ENCODE peak calls at places on chromosomes 5 and 9, in ten cellular contexts. P is AG09309; F is pancreas; B is brain microvascular endothelial cell; S is A549; C is K562; H is CD8-positive, alpha-beta T cell; Y is fibroblast of lung; J is ovary; W is transverse colon. X is an unnamed sample.

GRCh38 chr9:121369595-121370265 is at the start of gene STOM:
- DNase-seq in P (peak; percentile 64), F (peak; percentile 86), B (peak; percentile 64), S (no peak), C (peak; percentile 10), H (peak; percentile 35), Y (peak; percentile 74), J (peak; percentile 86), W (peak; percentile 81), X (peak; percentile 96)

GRCh38 chr5:146342519-146342881 is 3.9 kb downstream of the POU4F3 start:
- DNase-seq in P (no peak), F (no peak), B (no peak), S (no peak), C (no peak), H (no peak), Y (no peak), J (no peak), W (no peak), X (no peak)

GRCh38 chr9:76438841-76439588 is 20.0 kb upstream of the GCNT1 start:
- DNase-seq in P (no peak), F (no peak), B (no peak), S (no peak), C (no peak), H (no peak), Y (peak; percentile 64), J (no peak), W (no peak), X (peak; percentile 56)

GRCh38 chr5:57137401-57137800 is 36.5 kb upstream of the GPBP1 start:
- DNase-seq in P (no peak), F (no peak), B (no peak), S (no peak), C (no peak), H (no peak), Y (no peak), J (no peak), W (no peak), X (no peak)

GRCh38 chr5:172322028-172322965 is 38.7 kb upstream of the UBTD2 start:
- DNase-seq in P (no peak), F (peak; percentile 38), B (no peak), S (no peak), C (no peak), H (no peak), Y (no peak), J (no peak), W (peak; percentile 14), X (peak; percentile 29)

GRCh38 chr5:122896598-122897282 is 51.3 kb downstream of the SNX24 start:
- DNase-seq in P (no peak), F (no peak), B (peak; percentile 18), S (peak; percentile 20), C (peak; percentile 30), H (no peak), Y (peak; percentile 20), J (no peak), W (no peak), X (no peak)

GRCh38 chr9:33320568-33321261 is 30.4 kb downstream of the NFX1 start:
- DNase-seq in P (peak; percentile 86), F (no peak), B (peak; percentile 90), S (peak; percentile 81), C (no peak), H (no peak), Y (peak; percentile 95), J (no peak), W (no peak), X (no peak)

GRCh38 chr9:28056006-28056405 is 482.7 kb upstream of the C9orf72 start:
- DNase-seq in P (no peak), F (no peak), B (no peak), S (no peak), C (no peak), H (no peak), Y (no peak), J (no peak), W (no peak), X (peak; percentile 16)

GRCh38 chr9:136437839-136438547 is 1.7 kb downstream of the INPP5E start:
- DNase-seq in P (no peak), F (peak; percentile 25), B (no peak), S (no peak), C (no peak), H (no peak), Y (no peak), J (no peak), W (no peak), X (no peak)

GRCh38 chr9:129885018-129885669 is 49.9 kb downstream of the USP20 start:
- DNase-seq in P (no peak), F (peak; percentile 56), B (no peak), S (no peak), C (peak; percentile 89), H (no peak), Y (no peak), J (no peak), W (peak; percentile 72), X (peak; percentile 93)

GRCh38 chr9:129885670-129886106 is 50.4 kb downstream of the USP20 start:
- DNase-seq in P (peak; percentile 60), F (peak; percentile 94), B (peak; percentile 86), S (peak; percentile 82), C (peak; percentile 99), H (peak; percentile 79), Y (peak; percentile 93), J (peak; percentile 91), W (peak; percentile 97), X (peak; percentile 99)

GRCh38 chr9:129888085-129888808 is 53.0 kb downstream of the USP20 start:
- DNase-seq in P (no peak), F (no peak), B (no peak), S (no peak), C (peak; percentile 80), H (peak; percentile 85), Y (no peak), J (no peak), W (peak; percentile 84), X (no peak)

GRCh38 chr9:129887210-129888084 is 52.2 kb downstream of the USP20 start:
- DNase-seq in P (peak; percentile 44), F (no peak), B (peak; percentile 73), S (no peak), C (peak; percentile 87), H (no peak), Y (peak; percentile 80), J (no peak), W (peak; percentile 45), X (no peak)

DNA sequence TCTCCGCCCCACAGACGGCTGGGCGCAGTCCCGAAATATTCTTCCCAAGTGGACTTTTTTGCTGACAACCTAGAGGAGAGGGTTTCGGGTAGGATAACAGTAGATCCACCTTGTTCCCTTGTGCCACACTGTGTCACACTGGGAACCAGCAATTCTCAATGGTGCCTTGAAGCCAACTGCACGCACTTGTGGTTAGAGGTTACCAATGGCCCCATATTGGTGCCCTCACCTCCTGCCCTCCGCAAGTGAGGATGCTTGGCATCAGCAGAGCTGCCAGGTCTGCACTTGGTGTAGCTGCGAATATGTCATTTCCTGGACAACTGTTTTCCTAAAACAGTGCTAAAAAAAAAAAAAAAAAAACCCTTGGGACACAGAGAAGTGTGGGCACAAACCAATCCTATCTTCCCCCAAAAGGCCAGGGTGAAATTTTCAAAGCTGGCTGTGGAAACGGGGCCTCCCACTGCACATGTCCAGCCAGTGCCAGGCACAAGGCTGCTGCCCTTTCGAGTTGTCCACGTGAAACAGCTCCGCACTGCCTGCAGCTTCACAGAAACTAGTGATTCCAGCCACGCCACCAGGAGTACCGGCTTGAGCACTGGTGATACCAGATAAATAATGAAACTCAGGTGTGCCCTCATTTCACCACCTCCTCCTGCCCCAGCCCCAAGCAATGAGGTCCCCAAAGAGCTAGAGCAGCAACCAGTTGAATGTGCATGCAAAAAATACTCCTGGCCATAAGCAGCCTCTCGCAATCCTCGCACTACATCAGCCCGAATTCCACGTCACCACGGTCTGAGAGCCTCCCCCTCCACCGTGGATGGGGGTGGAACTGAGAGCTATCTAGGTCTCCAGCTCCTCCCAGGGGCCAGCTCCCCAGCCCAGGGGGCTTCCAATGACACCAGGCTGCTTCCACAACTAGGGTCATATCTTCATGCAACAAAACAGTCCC is 51.2 kb downstream of the USP20 start:
- DNase-seq in P (no peak), F (no peak), B (no peak), S (no peak), C (peak; percentile 91), H (peak; percentile 57), Y (no peak), J (no peak), W (peak; percentile 52), X (no peak)
- H3K4me3 ChIP-seq in P (peak overlapping the region; percentile 17), F (peak overlapping the region; percentile 5), B (no peak overlapping the region), S (peak overlapping the region; percentile 35), C (peak overlapping the region; percentile 48), H (peak overlapping the region; percentile 92), Y (no peak overlapping the region), J (peak overlapping the region; percentile 29), W (peak overlapping the region; percentile 53), X (no peak overlapping the region)

DNA sequence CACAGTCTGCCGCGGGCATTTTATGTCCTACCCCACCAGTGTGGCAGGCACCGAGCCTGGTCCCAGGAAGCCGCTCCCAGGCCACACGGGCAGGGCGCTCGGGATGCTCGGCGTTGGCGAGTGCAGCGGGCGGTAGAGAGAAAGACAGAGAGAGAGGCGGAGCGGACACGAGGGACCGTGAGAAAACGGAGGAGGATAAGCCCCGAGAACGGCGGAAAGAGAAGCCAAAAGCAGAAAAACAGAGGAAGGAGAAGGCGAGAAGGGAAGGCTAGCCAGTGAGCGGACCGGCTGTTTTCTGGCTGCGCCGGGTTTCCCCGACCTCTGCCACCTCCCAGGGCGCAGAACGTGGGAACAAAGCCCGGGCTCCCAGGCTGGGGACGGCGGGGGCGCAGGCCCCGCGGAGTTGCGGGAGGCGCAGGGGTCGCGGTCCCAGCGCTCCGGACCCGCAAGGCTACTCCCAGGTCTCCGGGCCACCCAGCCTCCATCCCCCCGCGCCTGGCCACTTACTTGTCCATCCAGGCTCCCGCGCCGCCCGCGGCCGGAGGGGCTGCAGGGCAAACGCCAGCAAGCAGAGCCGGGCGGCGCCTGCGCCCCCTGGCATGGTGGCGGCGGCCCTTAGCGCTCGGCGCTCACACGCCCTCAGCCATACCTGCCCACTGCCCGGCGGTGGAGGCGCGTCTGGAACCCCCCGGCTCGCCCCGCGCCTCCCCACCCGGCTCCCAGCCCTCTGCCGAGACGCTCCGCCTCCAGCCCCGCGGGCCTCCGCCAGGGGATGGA is at the start of gene ADAM19:
- DNase-seq in P (no peak), F (peak; percentile 34), B (no peak), S (peak; percentile 39), C (peak; percentile 53), H (no peak), Y (peak; percentile 74), J (peak; percentile 66), W (peak; percentile 59), X (peak; percentile 88)
- TF ChIP-seq CTCF in P (no peak), F (no peak), B (no peak), S (peak; percentile 11), C (no peak), H (no peak), Y (no peak), J (no peak), W (no peak), X (no peak)

GRCh38 chr9:14310247-14310646 is 3.7 kb downstream of the NFIB start:
- DNase-seq in P (no peak), F (no peak), B (no peak), S (no peak), C (no peak), H (no peak), Y (no peak), J (no peak), W (no peak), X (no peak)
- H3K4me3 ChIP-seq in P (no peak overlapping the region), F (peak overlapping the region; percentile 53), B (no peak overlapping the region), S (peak overlapping the region; percentile 68), C (no peak overlapping the region), H (no peak overlapping the region), Y (peak overlapping the region; percentile 85), J (peak overlapping the region; percentile 10), W (peak overlapping the region; percentile 74), X (no peak overlapping the region)

GRCh38 chr9:84647699-84648098 is 21.8 kb upstream of the NTRK2 start:
- DNase-seq in P (no peak), F (no peak), B (no peak), S (no peak), C (no peak), H (no peak), Y (no peak), J (no peak), W (no peak), X (no peak)

GRCh38 chr9:84652496-84653081 is 16.9 kb upstream of the NTRK2 start:
- DNase-seq in P (no peak), F (no peak), B (no peak), S (no peak), C (no peak), H (no peak), Y (peak; percentile 3), J (no peak), W (no peak), X (no peak)
- TF ChIP-seq CTCF in P (no peak), F (no peak), B (peak; percentile 12), S (no peak), C (no peak), H (no peak), Y (no peak), J (no peak), W (no peak), X (no peak)